ENCODE peak calls at places on chromosomes 12 and 14, in nine cellular contexts. X is aorta; L is ACHN; N is heart left ventricle; G is activated T-helper 1 cell treated with Interleukin-2 at 50 U/mL for 16 hours; K is stimulated activated CD4-positive, alpha-beta T cell treated with anti-CD3 and anti-CD28 coated beads, Interleukin-15, amount 100 ng/mL, for 1 hour; A is LoVo; H is GF-D8; T is NCI-H774. I is an unnamed sample.

GRCh38 chr12:16531623-16532022 is 74.3 kb downstream of the LMO3 start:
- DNase-seq in X (no peak), L (no peak), N (no peak), G (no peak), K (no peak), A (no peak), H (no peak), T (peak), I (no peak)

GRCh38 chr12:34405286-34406227 is 383.3 kb downstream of the ALG10 start:
- DNase-seq in X (peak), L (no peak), N (peak), G (no peak), K (peak), A (no peak), H (no peak), T (no peak), I (peak)

GRCh38 chr14:64708148-64709004 is 4.2 kb downstream of the PLEKHG3 start:
- DNase-seq in X (peak), L (peak), N (peak), G (peak), K (no peak), A (no peak), H (peak), T (no peak), I (peak)

GRCh38 chr12:20150835-20151234 is 217.5 kb upstream of the PDE3A start:
- DNase-seq in X (no peak), L (no peak), N (no peak), G (no peak), K (no peak), A (no peak), H (no peak), T (no peak), I (no peak)

GRCh38 chr12:56212360-56212759 is 9.4 kb downstream of the RNF41 start:
- DNase-seq in X (no peak), L (no peak), N (no peak), G (no peak), K (no peak), A (no peak), H (no peak), T (no peak), I (no peak)

GRCh38 chr14:99475660-99476059 is 5.0 kb downstream of the SETD3 start:
- DNase-seq in X (no peak), L (no peak), N (no peak), G (no peak), K (no peak), A (no peak), H (no peak), T (no peak), I (no peak)

GRCh38 chr14:78933948-78934524 is 763.9 kb downstream of the NRXN3 start:
- DNase-seq in X (no peak), L (peak), N (no peak), G (no peak), K (no peak), A (peak), H (no peak), T (no peak), I (no peak)

GRCh38 chr14:74035556-74035955 is 16.4 kb downstream of the BBOF1 start:
- DNase-seq in X (no peak), L (no peak), N (no peak), G (no peak), K (no peak), A (no peak), H (no peak), T (no peak), I (no peak)

GRCh38 chr12:48037267-48037915 is 33.1 kb upstream of the COL2A1 start:
- DNase-seq in X (no peak), L (no peak), N (no peak), G (no peak), K (no peak), A (no peak), H (no peak), T (no peak), I (no peak)

GRCh38 chr12:58202933-58203713 is 261.8 kb downstream of the ATP23 start:
- DNase-seq in X (no peak), L (no peak), N (no peak), G (no peak), K (no peak), A (no peak), H (no peak), T (peak), I (no peak)

GRCh38 chr14:68693926-68694325 is 98.9 kb downstream of the ZFP36L1 start:
- DNase-seq in X (no peak), L (no peak), N (no peak), G (no peak), K (no peak), A (no peak), H (no peak), T (no peak), I (no peak)

GRCh38 chr12:107159384-107159900 is 66.1 kb upstream of the CRY1 start:
- DNase-seq in X (no peak), L (no peak), N (no peak), G (no peak), K (no peak), A (no peak), H (no peak), T (no peak), I (no peak)

GRCh38 chr12:42237052-42237852 is 796 bp downstream of the YAF2 start:
- DNase-seq in X (peak), L (peak), N (peak), G (peak), K (peak), A (peak), H (peak), T (peak), I (peak)

I was measured in lower leg skin.